ENCODE peak calls at places on chromosomes 4 and X, in six cellular contexts. U is OCI-LY7, P is WTC11, L is gastrocnemius medialis, S is T-helper 9 cell, X is ACHN. M is an unnamed sample.

GRCh38 chr4:74755486-74755885 is 38.8 kb downstream of the BTC start:
- DNase-seq in U (no peak), P (no peak), S (no peak), L (no peak), X (no peak), M (no peak)

GRCh38 chrX:71935542-71935941 is 24.9 kb downstream of the NHSL2 start:
- DNase-seq in X (no peak), U (no peak), S (no peak), L (peak; percentile 25), P (peak; percentile 41), M (no peak)

GRCh38 chr4:37908488-37909343 is 17.8 kb downstream of the TBC1D1 start:
- DNase-seq in L (no peak), S (no peak), U (no peak), P (no peak), X (peak; percentile 9), M (no peak)

GRCh38 chrX:17031827-17032226 is 85.4 kb downstream of the REPS2 start:
- DNase-seq in U (no peak), X (no peak), P (no peak), S (no peak), L (no peak), M (no peak)

GRCh38 chr4:122480023-122480422 is 23.5 kb upstream of the IL2 start:
- DNase-seq in L (no peak), P (no peak), U (no peak), S (no peak), X (peak; percentile 55), M (no peak)

GRCh38 chr4:88828846-88829245 is 131.2 kb upstream of the NAP1L5 start:
- DNase-seq in L (no peak), U (no peak), X (no peak), P (no peak), S (no peak), M (no peak)

GRCh38 chr4:114811564-114812360 is 213.2 kb downstream of the UGT8 start:
- DNase-seq in U (no peak), S (no peak), L (no peak), P (no peak), X (no peak), M (no peak)

GRCh38 chr4:72340803-72341431 is 228.1 kb downstream of the ADAMTS3 start:
- DNase-seq in L (no peak), U (no peak), P (no peak), X (no peak), S (no peak), M (no peak)

M was measured in glutamatergic neuron.